ENCODE peak calls at places on chromosomes 2 and 18, in four cellular contexts. C is GM23248, V is dorsolateral prefrontal cortex, Q is A549. P is an unnamed sample.

GRCh38 chr2:48723125-48723524 is 32.4 kb downstream of the LHCGR start:
- DNase-seq in C (peak), V (no peak), Q (no peak), P (no peak)

GRCh38 chr2:230878599-230878965 is 13.8 kb downstream of the ITM2C start:
- DNase-seq in C (no peak), V (no peak), Q (no peak), P (no peak)

GRCh38 chr2:45804990-45805755 is 153.7 kb downstream of the PRKCE start:
- DNase-seq in C (no peak), V (no peak), Q (no peak), P (no peak)

GRCh38 chr2:231353469-231353868 is 42.0 kb upstream of the B3GNT7 start:
- DNase-seq in C (no peak), V (no peak), Q (no peak), P (no peak)

GRCh38 chr2:58101500-58101899 is 54.9 kb downstream of the VRK2 start:
- DNase-seq in C (no peak), V (no peak), Q (no peak), P (no peak)

GRCh38 chr2:1728821-1729220 is 15.5 kb downstream of the PXDN start:
- DNase-seq in C (no peak), V (no peak), Q (no peak), P (no peak)

GRCh38 chr2:43013821-43014345 is 212.5 kb downstream of the ZFP36L2 start:
- DNase-seq in C (no peak), V (no peak), Q (no peak), P (no peak)

GRCh38 chr18:23716966-23717365 is 27.7 kb downstream of the LAMA3 start:
- DNase-seq in C (peak), V (no peak), Q (no peak), P (no peak)

GRCh38 chr2:31762085-31762484 is 181.3 kb upstream of the SRD5A2 start:
- DNase-seq in C (no peak), V (no peak), Q (no peak), P (no peak)

GRCh38 chr2:189233527-189233926 is 54.0 kb upstream of the COL5A2 start:
- DNase-seq in C (peak), V (no peak), Q (no peak), P (no peak)

GRCh38 chr2:166375205-166375735 is 474 bp downstream of the SCN9A start:
- DNase-seq in C (peak), V (no peak), Q (no peak), P (no peak)

GRCh38 chr2:211144078-211144477 is 587.7 kb downstream of the CPS1 start:
- DNase-seq in C (peak), V (no peak), Q (no peak), P (no peak)

GRCh38 chr2:211149731-211150130 is 593.3 kb downstream of the CPS1 start:
- DNase-seq in C (no peak), V (no peak), Q (no peak), P (no peak)

GRCh38 chr2:211141646-211142045 is 585.2 kb downstream of the CPS1 start:
- DNase-seq in C (no peak), V (no peak), Q (no peak), P (no peak)

DNA sequence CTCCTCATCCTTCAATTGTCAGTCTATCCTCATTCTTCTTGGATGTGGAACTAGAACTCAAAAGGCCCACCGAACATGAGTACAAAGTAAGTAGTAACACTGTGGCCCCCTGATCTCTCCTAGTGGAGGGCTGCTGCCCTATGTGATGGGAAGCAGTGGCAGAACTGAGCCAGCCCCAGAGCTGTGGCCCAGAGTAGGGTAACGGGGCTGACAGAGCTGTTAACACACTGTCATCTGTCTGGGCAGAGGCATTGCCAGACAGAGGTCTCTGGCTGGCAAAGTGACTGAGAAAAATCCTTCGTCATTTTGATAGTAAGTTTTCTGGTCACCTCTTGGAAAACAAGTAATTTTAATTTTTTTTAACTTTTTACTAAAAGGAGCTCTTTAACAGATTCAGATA is 588.6 kb downstream of the CPS1 start:
- DNase-seq in C (no peak), V (no peak), Q (no peak), P (no peak)
- H3K27ac ChIP-seq in C (no peak), V (no peak), Q (peak), P (no peak)

GRCh38 chr2:177397501-177398289 is 5.1 kb downstream of the AGPS start:
- DNase-seq in C (peak), V (no peak), Q (no peak), P (no peak)

GRCh38 chr2:177399376-177399775 is 6.8 kb downstream of the AGPS start:
- DNase-seq in C (no peak), V (no peak), Q (no peak), P (no peak)

GRCh38 chr2:177396630-177397460 is 4.3 kb downstream of the AGPS start:
- DNase-seq in C (peak), V (no peak), Q (peak), P (no peak)

GRCh38 chr2:177400337-177400923 is 7.9 kb downstream of the AGPS start:
- DNase-seq in C (peak), V (no peak), Q (no peak), P (no peak)

DNA sequence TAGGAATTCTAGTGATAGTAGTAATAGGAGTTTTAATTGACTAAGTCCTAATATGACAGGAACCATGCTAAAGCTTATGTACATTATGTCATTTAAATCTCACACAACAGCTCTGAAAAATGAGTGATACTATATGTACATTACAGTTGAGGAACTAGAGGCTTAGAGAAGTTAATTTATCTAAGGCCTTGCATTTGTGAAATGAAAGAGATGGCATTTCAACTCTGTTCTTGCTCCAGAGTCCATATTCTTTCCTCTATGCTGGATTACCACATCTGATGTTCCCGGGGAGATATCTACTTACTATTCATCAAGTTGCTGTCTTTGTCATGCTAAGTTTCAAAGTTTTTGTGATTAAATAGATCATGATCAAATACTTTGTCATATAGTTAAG is 5.7 kb downstream of the AGPS start:
- DNase-seq in C (peak), V (no peak), Q (no peak), P (no peak)
- H3K27ac ChIP-seq in C (peak), V (no peak), Q (peak), P (no peak)

GRCh38 chr18:79855147-79855910 is 57.6 kb downstream of the KCNG2 start:
- DNase-seq in C (no peak), V (no peak), Q (no peak), P (no peak)
- H3K27ac ChIP-seq in C (no peak), V (no peak), Q (no peak), P (no peak)

GRCh38 chr2:199851886-199852285 is 894 bp upstream of the FTCDNL1 start:
- DNase-seq in C (no peak), V (no peak), Q (no peak), P (no peak)

GRCh38 chr2:199848323-199848722 is 2.7 kb downstream of the FTCDNL1 start:
- DNase-seq in C (no peak), V (no peak), Q (no peak), P (no peak)

GRCh38 chr2:199850250-199850717 is 708 bp downstream of the FTCDNL1 start:
- DNase-seq in C (no peak), V (no peak), Q (no peak), P (no peak)

GRCh38 chr2:199850718-199851498 is at the start of gene FTCDNL1:
- DNase-seq in C (peak), V (peak), Q (peak), P (peak)

DNA sequence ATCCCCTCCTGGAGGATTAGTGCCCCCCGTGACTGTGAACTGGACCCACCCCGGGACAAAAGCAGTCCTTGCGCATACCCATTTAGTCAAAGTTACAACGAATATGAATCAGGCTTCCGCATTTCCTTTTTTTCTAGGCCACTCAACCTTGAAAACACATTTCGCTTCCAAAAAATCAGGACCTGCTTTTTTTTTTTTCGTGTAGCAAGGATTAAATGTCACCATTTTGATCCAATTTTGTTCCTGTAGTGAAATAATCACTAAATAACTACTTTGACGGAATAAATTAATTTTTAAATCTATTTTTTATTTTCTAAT is 466 bp upstream of the FTCDNL1 start:
- DNase-seq in C (no peak), V (no peak), Q (no peak), P (no peak)
- H3K27ac ChIP-seq in C (no peak), V (peak), Q (peak), P (peak)

GRCh38 chr2:73981081-73981968 is 3.4 kb upstream of the TET3 start:
- DNase-seq in C (peak), V (no peak), Q (peak), P (no peak)
- H3K27ac ChIP-seq in C (peak), V (no peak), Q (peak), P (no peak)

GRCh38 chr2:116180072-116180471 is 1634.4 kb upstream of the DDX18 start:
- DNase-seq in C (no peak), V (no peak), Q (no peak), P (no peak)
- H3K27ac ChIP-seq in C (no peak), V (no peak), Q (no peak), P (no peak)

P was measured in caudate nucleus.